ENCODE peak calls at places on chromosomes 4 and X, in five cellular contexts. R, J, V, U and X are unnamed samples.
A peak's percentile ranks its signal among the peaks of the same experiment; 100 is the strongest.

GRCh38 chrX:136541294-136541693 is 9.3 kb downstream of the VGLL1 start:
- DNase-seq in U (no peak), R (no peak), V (no peak), J (no peak), X (no peak)

GRCh38 chr4:24470681-24471622 is 113.4 kb downstream of the DHX15 start:
- DNase-seq in R (peak; percentile 69), U (peak; percentile 28), J (peak; percentile 24), V (no peak), X (no peak)

GRCh38 chr4:110344165-110344564 is 131.8 kb upstream of the ENPEP start:
- DNase-seq in V (no peak), U (peak; percentile 40), R (no peak), J (no peak), X (peak; percentile 30)

GRCh38 chrX:39204945-39205344 is 403.7 kb downstream of the MID1IP1 start:
- DNase-seq in V (no peak), R (no peak), U (no peak), J (peak; percentile 44), X (no peak)

GRCh38 chrX:850471-850916 is 219.9 kb downstream of the SHOX start:
- DNase-seq in V (no peak), R (no peak), U (no peak), J (no peak), X (no peak)

GRCh38 chrX:101263766-101264165 is 27.4 kb downstream of the TAF7L start:
- DNase-seq in U (no peak), V (no peak), R (no peak), J (no peak), X (no peak)

GRCh38 chr4:143084566-143084965 is 100.2 kb upstream of the USP38 start:
- DNase-seq in J (no peak), V (no peak), R (no peak), U (no peak), X (no peak)

GRCh38 chr4:117134386-117134785 is 49.0 kb upstream of the TRAM1L1 start:
- DNase-seq in R (no peak), U (peak; percentile 68), J (no peak), V (no peak), X (peak; percentile 46)

GRCh38 chr4:57492479-57492878 is 382.3 kb upstream of the IGFBP7 start:
- DNase-seq in V (no peak), R (no peak), U (no peak), J (no peak), X (no peak)

GRCh38 chr4:153137168-153137567 is 67.1 kb upstream of the TRIM2 start:
- DNase-seq in J (no peak), U (no peak), R (no peak), V (no peak), X (no peak)

GRCh38 chr4:32624943-32625603 is 1904.9 kb downstream of the PCDH7 start:
- DNase-seq in U (no peak), R (no peak), V (no peak), J (no peak), X (no peak)

GRCh38 chr4:92812652-92813051 is 508.9 kb downstream of the GRID2 start:
- DNase-seq in V (no peak), U (no peak), J (no peak), R (no peak), X (no peak)

GRCh38 chrX:39984191-39984956 is 113.4 kb downstream of the BCOR start:
- DNase-seq in U (no peak), V (no peak), R (no peak), J (no peak), X (no peak)